ENCODE peak calls at places on chromosomes 13 and 19, in five cellular contexts. One of them, this sample, is unnamed. For H3K36me3, the result is how much of the 10 kb centered on the place peaks cover.

GRCh38 chr19:58154287-58154678 is 3.7 kb upstream of the ZNF329 start:
- DNase-seq in upper lobe of right lung: peak
- DNase-seq in mucosa of descending colon: peak
- DNase-seq in mammary epithelial cell: peak
- DNase-seq in heart right ventricle: peak
- DNase-seq in this sample: peak

GRCh38 chr19:14479985-14480694 is 5.0 kb upstream of the PTGER1 start:
- DNase-seq in heart right ventricle: no peak
- DNase-seq in upper lobe of right lung: peak
- DNase-seq in mammary epithelial cell: no peak
- DNase-seq in mucosa of descending colon: peak
- DNase-seq in this sample: peak

GRCh38 chr13:46142692-46143238 is 37.9 kb upstream of the CPB2 start:
- DNase-seq in heart right ventricle: no peak
- DNase-seq in mucosa of descending colon: no peak
- DNase-seq in mammary epithelial cell: no peak
- DNase-seq in upper lobe of right lung: no peak
- DNase-seq in this sample: no peak

GRCh38 chr19:33777753-33778088 is 18.9 kb upstream of the KCTD15 start:
- DNase-seq in mucosa of descending colon: no peak
- DNase-seq in upper lobe of right lung: no peak
- DNase-seq in heart right ventricle: no peak
- DNase-seq in mammary epithelial cell: no peak
- DNase-seq in this sample: no peak

GRCh38 chr13:21426238-21426637 is 32.9 kb downstream of the ZDHHC20 start:
- DNase-seq in heart right ventricle: no peak
- DNase-seq in upper lobe of right lung: no peak
- DNase-seq in mammary epithelial cell: no peak
- DNase-seq in mucosa of descending colon: no peak
- DNase-seq in this sample: no peak

GRCh38 chr19:17610384-17610783 is 54.9 kb downstream of the COLGALT1 start:
- DNase-seq in mammary epithelial cell: peak
- DNase-seq in upper lobe of right lung: no peak
- DNase-seq in heart right ventricle: no peak
- DNase-seq in mucosa of descending colon: no peak
- DNase-seq in this sample: peak

GRCh38 chr19:35240322-35240721 is 8.5 kb upstream of the LSR start:
- DNase-seq in mammary epithelial cell: no peak
- DNase-seq in heart right ventricle: no peak
- DNase-seq in upper lobe of right lung: no peak
- DNase-seq in mucosa of descending colon: no peak
- DNase-seq in this sample: no peak

GRCh38 chr19:50835103-50835784 is 1.9 kb upstream of the KLK15 start:
- DNase-seq in mammary epithelial cell: peak
- DNase-seq in mucosa of descending colon: no peak
- DNase-seq in heart right ventricle: no peak
- DNase-seq in upper lobe of right lung: no peak
- DNase-seq in this sample: no peak

GRCh38 chr19:16726916-16727315 is 7.3 kb downstream of the NWD1 start:
- DNase-seq in heart right ventricle: no peak
- DNase-seq in mucosa of descending colon: no peak
- DNase-seq in upper lobe of right lung: no peak
- DNase-seq in mammary epithelial cell: no peak
- DNase-seq in this sample: no peak

GRCh38 chr13:93776936-93777335 is 550.3 kb downstream of the GPC6 start:
- DNase-seq in mucosa of descending colon: no peak
- DNase-seq in upper lobe of right lung: no peak
- DNase-seq in mammary epithelial cell: no peak
- DNase-seq in heart right ventricle: no peak
- DNase-seq in this sample: peak

GRCh38 chr19:33416307-33417215 is 43.1 kb downstream of the CEBPG start:
- DNase-seq in mammary epithelial cell: peak
- DNase-seq in upper lobe of right lung: no peak
- DNase-seq in mucosa of descending colon: peak
- DNase-seq in heart right ventricle: peak
- DNase-seq in this sample: peak

GRCh38 chr13:51444922-51445321 is 7.9 kb downstream of the INTS6 start:
- DNase-seq in mammary epithelial cell: no peak
- DNase-seq in mucosa of descending colon: no peak
- DNase-seq in upper lobe of right lung: no peak
- DNase-seq in heart right ventricle: no peak
- DNase-seq in this sample: peak

GRCh38 chr13:94280357-94280756 is 199.1 kb downstream of the DCT start:
- DNase-seq in upper lobe of right lung: no peak
- DNase-seq in mucosa of descending colon: no peak
- DNase-seq in mammary epithelial cell: no peak
- DNase-seq in heart right ventricle: no peak
- DNase-seq in this sample: peak

GRCh38 chr13:25249001-25249543 is 38.2 kb downstream of the MTMR6 start:
- DNase-seq in mammary epithelial cell: peak
- DNase-seq in mucosa of descending colon: no peak
- DNase-seq in heart right ventricle: no peak
- DNase-seq in upper lobe of right lung: no peak
- DNase-seq in this sample: peak

GRCh38 chr13:94419304-94419943 is 60.1 kb downstream of the DCT start:
- DNase-seq in heart right ventricle: no peak
- DNase-seq in upper lobe of right lung: no peak
- DNase-seq in mucosa of descending colon: no peak
- DNase-seq in mammary epithelial cell: peak
- DNase-seq in this sample: no peak

GRCh38 chr13:24217601-24218281 is 57.2 kb downstream of the SPATA13 start:
- DNase-seq in mammary epithelial cell: no peak
- DNase-seq in mucosa of descending colon: peak
- DNase-seq in upper lobe of right lung: peak
- DNase-seq in heart right ventricle: no peak
- DNase-seq in this sample: no peak

GRCh38 chr13:106099765-106100164 is 435.7 kb downstream of the EFNB2 start:
- DNase-seq in mammary epithelial cell: no peak
- DNase-seq in heart right ventricle: no peak
- DNase-seq in mucosa of descending colon: peak
- DNase-seq in upper lobe of right lung: no peak
- DNase-seq in this sample: no peak

GRCh38 chr13:106098778-106099177 is 436.7 kb downstream of the EFNB2 start:
- DNase-seq in mucosa of descending colon: no peak
- DNase-seq in mammary epithelial cell: no peak
- DNase-seq in heart right ventricle: no peak
- DNase-seq in upper lobe of right lung: no peak
- DNase-seq in this sample: no peak

GRCh38 chr13:106096661-106097092 is 438.8 kb downstream of the EFNB2 start:
- DNase-seq in heart right ventricle: no peak
- DNase-seq in mucosa of descending colon: no peak
- DNase-seq in mammary epithelial cell: peak
- DNase-seq in upper lobe of right lung: no peak
- DNase-seq in this sample: no peak

GRCh38 chr13:106095406-106095805 is 440.1 kb downstream of the EFNB2 start:
- DNase-seq in upper lobe of right lung: no peak
- DNase-seq in heart right ventricle: no peak
- DNase-seq in mammary epithelial cell: no peak
- DNase-seq in mucosa of descending colon: no peak
- DNase-seq in this sample: no peak

DNA sequence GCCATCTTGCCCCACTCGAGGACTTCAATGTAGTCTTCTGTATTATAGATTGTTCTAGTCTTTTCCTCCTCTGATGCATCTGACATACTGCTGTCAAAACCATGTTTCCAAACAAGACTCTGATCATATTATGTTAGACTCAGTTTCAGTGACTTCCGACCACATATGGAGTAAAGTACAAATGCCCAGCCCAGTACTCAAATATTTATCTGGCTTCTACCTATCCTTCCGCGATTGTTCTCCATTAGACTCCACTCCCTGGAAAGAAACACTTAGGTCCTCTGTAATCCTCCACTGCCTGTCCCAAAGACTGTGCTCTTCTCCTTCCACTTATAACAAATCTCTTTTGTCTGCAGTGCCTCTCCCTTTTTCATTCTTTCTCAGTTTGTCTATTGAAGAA is 439.5 kb downstream of the EFNB2 start:
- DNase-seq in mammary epithelial cell: no peak
- DNase-seq in mucosa of descending colon: no peak
- DNase-seq in heart right ventricle: no peak
- DNase-seq in upper lobe of right lung: no peak
- DNase-seq in this sample: no peak
- H3K4me3 ChIP-seq in mammary epithelial cell: no peak
- H3K4me3 ChIP-seq in mucosa of descending colon: no peak
- H3K4me3 ChIP-seq in heart right ventricle: no peak
- H3K4me3 ChIP-seq in upper lobe of right lung: no peak
- H3K4me3 ChIP-seq in this sample: no peak

GRCh38 chr13:65843314-65843731 is 1386.8 kb downstream of the PCDH9 start:
- DNase-seq in mucosa of descending colon: no peak
- DNase-seq in heart right ventricle: no peak
- DNase-seq in mammary epithelial cell: no peak
- DNase-seq in upper lobe of right lung: no peak
- DNase-seq in this sample: no peak
- H3K36me3 ChIP-seq in mucosa of descending colon: under half
- H3K36me3 ChIP-seq in heart right ventricle: under half
- H3K36me3 ChIP-seq in mammary epithelial cell: under half
- H3K36me3 ChIP-seq in upper lobe of right lung: under half
- H3K36me3 ChIP-seq in this sample: under half

DNA sequence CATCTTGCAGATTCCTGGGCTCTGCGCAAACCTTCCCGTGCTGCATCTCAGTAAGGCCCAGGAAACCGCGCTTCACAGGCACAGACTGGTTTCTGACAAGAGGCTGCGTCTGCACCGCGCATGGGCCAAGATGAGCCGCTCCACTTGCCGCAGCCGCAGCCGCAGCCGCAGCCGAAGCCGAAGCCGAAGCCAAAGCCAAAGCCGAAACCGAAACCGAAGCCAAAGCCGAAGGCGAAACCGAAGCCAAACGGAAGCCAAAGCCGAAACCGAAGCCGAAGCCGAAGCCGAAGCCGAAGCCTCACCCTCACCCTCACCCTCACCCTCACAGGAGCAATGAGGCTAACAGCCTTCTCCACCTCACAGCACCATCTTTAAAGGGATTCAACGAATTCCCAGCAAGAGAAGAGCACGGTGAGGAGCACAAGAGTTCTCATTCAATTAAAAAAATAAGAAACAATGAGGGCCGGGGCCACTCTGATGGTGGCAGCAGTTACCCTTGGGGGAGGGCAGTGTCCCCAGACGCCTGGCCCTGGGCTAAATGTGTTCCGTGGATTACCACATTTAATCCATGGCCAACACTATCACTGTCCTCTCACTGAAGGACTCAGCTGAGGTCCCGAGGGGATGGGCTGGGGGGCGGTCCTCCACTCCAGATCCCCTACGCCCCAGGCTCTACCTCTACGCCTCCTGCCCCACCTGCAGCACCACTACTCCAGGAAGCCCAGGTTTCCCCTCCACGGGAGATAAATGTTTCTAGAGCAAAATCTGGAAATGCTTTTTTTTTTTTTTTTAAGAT is 29.1 kb downstream of the ZNF787 start:
- DNase-seq in mucosa of descending colon: no peak
- DNase-seq in upper lobe of right lung: no peak
- DNase-seq in heart right ventricle: no peak
- DNase-seq in mammary epithelial cell: peak
- DNase-seq in this sample: no peak
- H3K4me3 ChIP-seq in mucosa of descending colon: no peak
- H3K4me3 ChIP-seq in upper lobe of right lung: peak
- H3K4me3 ChIP-seq in heart right ventricle: peak
- H3K4me3 ChIP-seq in mammary epithelial cell: peak
- H3K4me3 ChIP-seq in this sample: no peak

GRCh38 chr19:811511-812048 is 10.2 kb downstream of the PLPPR3 start:
- DNase-seq in upper lobe of right lung: peak
- DNase-seq in heart right ventricle: no peak
- DNase-seq in mucosa of descending colon: no peak
- DNase-seq in mammary epithelial cell: no peak
- DNase-seq in this sample: no peak

GRCh38 chr19:812049-812816 is 9.5 kb downstream of the PLPPR3 start:
- DNase-seq in mucosa of descending colon: no peak
- DNase-seq in upper lobe of right lung: no peak
- DNase-seq in mammary epithelial cell: no peak
- DNase-seq in heart right ventricle: no peak
- DNase-seq in this sample: no peak

GRCh38 chr19:812819-813358 is 8.9 kb downstream of the PLPPR3 start:
- DNase-seq in mammary epithelial cell: no peak
- DNase-seq in heart right ventricle: no peak
- DNase-seq in mucosa of descending colon: no peak
- DNase-seq in upper lobe of right lung: no peak
- DNase-seq in this sample: no peak

GRCh38 chr19:810077-810855 is 11.5 kb downstream of the PLPPR3 start:
- DNase-seq in mucosa of descending colon: no peak
- DNase-seq in heart right ventricle: peak
- DNase-seq in upper lobe of right lung: peak
- DNase-seq in mammary epithelial cell: no peak
- DNase-seq in this sample: no peak

DNA sequence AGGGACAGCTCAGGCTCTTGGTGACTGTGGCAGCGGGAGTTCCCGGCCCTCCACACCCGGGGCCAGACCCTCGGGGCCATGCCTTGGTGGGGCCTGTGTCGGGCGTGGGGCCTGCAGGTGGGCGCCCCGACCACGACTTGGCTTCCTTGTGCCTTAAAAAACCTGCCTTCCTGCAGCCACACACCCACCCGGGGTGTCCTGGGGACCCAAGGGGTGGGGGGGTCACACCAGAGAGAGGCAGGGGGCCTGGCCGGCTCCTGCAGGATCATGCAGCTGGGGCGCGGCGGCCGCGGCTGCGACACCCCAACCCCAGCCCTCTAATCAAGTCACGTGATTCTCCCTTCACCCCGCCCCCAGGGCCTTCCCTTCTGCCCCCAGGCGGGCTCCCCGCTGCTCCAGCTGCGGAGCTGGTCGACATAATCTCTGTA is 10.7 kb downstream of the PLPPR3 start:
- DNase-seq in mucosa of descending colon: no peak
- DNase-seq in heart right ventricle: no peak
- DNase-seq in mammary epithelial cell: no peak
- DNase-seq in upper lobe of right lung: peak
- DNase-seq in this sample: no peak
- H3K36me3 ChIP-seq in mucosa of descending colon: under half
- H3K36me3 ChIP-seq in heart right ventricle: half or more
- H3K36me3 ChIP-seq in mammary epithelial cell: under half
- H3K36me3 ChIP-seq in upper lobe of right lung: half or more
- H3K36me3 ChIP-seq in this sample: half or more

GRCh38 chr19:42068756-42069571 is 1.0 kb downstream of the GRIK5 start:
- DNase-seq in mammary epithelial cell: no peak
- DNase-seq in mucosa of descending colon: peak
- DNase-seq in heart right ventricle: no peak
- DNase-seq in upper lobe of right lung: no peak
- DNase-seq in this sample: no peak

GRCh38 chr19:42068361-42068755 is 1.6 kb downstream of the GRIK5 start:
- DNase-seq in mammary epithelial cell: no peak
- DNase-seq in mucosa of descending colon: no peak
- DNase-seq in upper lobe of right lung: no peak
- DNase-seq in heart right ventricle: no peak
- DNase-seq in this sample: no peak

GRCh38 chr19:42065511-42065910 is 4.5 kb downstream of the GRIK5 start:
- DNase-seq in upper lobe of right lung: no peak
- DNase-seq in mucosa of descending colon: no peak
- DNase-seq in heart right ventricle: no peak
- DNase-seq in mammary epithelial cell: no peak
- DNase-seq in this sample: no peak

GRCh38 chr19:42066075-42066754 is 3.8 kb downstream of the GRIK5 start:
- DNase-seq in mammary epithelial cell: no peak
- DNase-seq in mucosa of descending colon: no peak
- DNase-seq in heart right ventricle: no peak
- DNase-seq in upper lobe of right lung: no peak
- DNase-seq in this sample: no peak

GRCh38 chr19:42067315-42067888 is 2.6 kb downstream of the GRIK5 start:
- DNase-seq in mucosa of descending colon: peak
- DNase-seq in heart right ventricle: no peak
- DNase-seq in mammary epithelial cell: no peak
- DNase-seq in upper lobe of right lung: no peak
- DNase-seq in this sample: no peak
- H3K4me3 ChIP-seq in mucosa of descending colon: no peak
- H3K4me3 ChIP-seq in heart right ventricle: no peak
- H3K4me3 ChIP-seq in mammary epithelial cell: no peak
- H3K4me3 ChIP-seq in upper lobe of right lung: no peak
- H3K4me3 ChIP-seq in this sample: no peak